ENCODE peak calls at places on chromosome 9, in six cellular contexts. X, H, S, Q, W and K are unnamed samples.
A peak's percentile ranks its signal among the peaks of the same experiment; 100 is the strongest.

GRCh38 chr9:70392189-70392588 is 22.3 kb downstream of the KLF9 start:
- DNase-seq in S (no peak), W (no peak), Q (no peak), X (no peak), H (no peak), K (no peak)

GRCh38 chr9:127049044-127049443 is 73.4 kb downstream of the ANGPTL2 start:
- DNase-seq in S (no peak), Q (peak; percentile 87), X (peak; percentile 14), H (no peak), W (no peak), K (no peak)

GRCh38 chr9:134892820-134893420 is 12.3 kb downstream of the FCN2 start:
- DNase-seq in H (no peak), Q (no peak), S (no peak), X (no peak), W (no peak), K (no peak)

GRCh38 chr9:109307380-109308240 is 13.2 kb downstream of the EPB41L4B start:
- DNase-seq in H (no peak), W (no peak), Q (no peak), X (no peak), S (no peak), K (no peak)

GRCh38 chr9:27033815-27034403 is 28.4 kb upstream of the LRRC19 start:
- DNase-seq in W (peak; percentile 3), S (peak; percentile 52), H (peak; percentile 70), Q (peak; percentile 44), X (peak; percentile 68), K (no peak)

GRCh38 chr9:111597852-111598729 is 1.4 kb downstream of the PTGR1 start:
- DNase-seq in H (peak; percentile 91), S (peak; percentile 56), X (peak; percentile 61), W (peak; percentile 26), Q (peak; percentile 46), K (no peak)

GRCh38 chr9:21585756-21586752 is 103.9 kb upstream of the IFNE start:
- DNase-seq in Q (no peak), H (no peak), W (no peak), X (no peak), S (no peak), K (no peak)

GRCh38 chr9:129609486-129610192 is 11.3 kb downstream of the C9orf50 start:
- DNase-seq in X (peak; percentile 50), W (no peak), Q (peak; percentile 28), S (no peak), H (no peak), K (no peak)

GRCh38 chr9:136835932-136836901 is 6.1 kb upstream of the AJM1 start:
- DNase-seq in X (no peak), S (no peak), H (no peak), Q (no peak), W (no peak), K (no peak)

GRCh38 chr9:85892406-85892805 is 48.5 kb upstream of the NAA35 start:
- DNase-seq in Q (no peak), H (no peak), W (no peak), X (no peak), S (no peak), K (no peak)

GRCh38 chr9:120841930-120842684 is 615 bp downstream of the PSMD5 start:
- DNase-seq in W (no peak), Q (no peak), H (peak; percentile 29), S (no peak), X (no peak), K (no peak)

GRCh38 chr9:92140074-92140753 is 25.0 kb upstream of the SPTLC1 start:
- DNase-seq in H (peak; percentile 85), S (peak; percentile 58), Q (peak; percentile 61), X (peak; percentile 79), W (peak; percentile 51), K (peak; percentile 50)

GRCh38 chr9:70578720-70579119 is 164.3 kb upstream of the KLF9 start:
- DNase-seq in W (no peak), H (peak; percentile 35), X (no peak), Q (no peak), S (no peak), K (no peak)

GRCh38 chr9:32579706-32580331 is 6.9 kb upstream of the NDUFB6 start:
- DNase-seq in H (peak; percentile 71), X (peak; percentile 80), S (peak; percentile 65), W (peak; percentile 60), Q (peak; percentile 40), K (peak; percentile 16)

GRCh38 chr9:110059461-110059860 is 148.5 kb downstream of the C9orf152 start:
- DNase-seq in H (no peak), W (no peak), Q (no peak), S (no peak), X (no peak), K (no peak)

GRCh38 chr9:73437758-73438157 is 286.1 kb downstream of the ANXA1 start:
- DNase-seq in W (no peak), X (no peak), H (no peak), S (no peak), Q (no peak), K (no peak)

GRCh38 chr9:112341741-112342140 is 8.3 kb upstream of the PTBP3 start:
- DNase-seq in X (no peak), Q (peak; percentile 44), W (no peak), H (peak; percentile 41), S (no peak), K (no peak)

GRCh38 chr9:1007312-1007711 is 30.9 kb downstream of the DMRT3 start:
- DNase-seq in X (no peak), Q (no peak), W (no peak), S (no peak), H (no peak), K (no peak)

GRCh38 chr9:129567842-129568559 is 52.9 kb downstream of the C9orf50 start:
- DNase-seq in W (no peak), S (no peak), H (peak; percentile 66), Q (peak; percentile 72), X (no peak), K (no peak)

GRCh38 chr9:132519033-132519432 is 63.4 kb upstream of the BARHL1 start:
- DNase-seq in W (no peak), Q (no peak), S (no peak), X (no peak), H (no peak), K (no peak)

GRCh38 chr9:33222031-33222430 is 17.9 kb upstream of the SPINK4 start:
- DNase-seq in X (no peak), H (no peak), W (no peak), S (no peak), Q (no peak), K (no peak)

GRCh38 chr9:124263800-124264426 is 6.2 kb downstream of the NEK6 start:
- DNase-seq in H (no peak), W (no peak), S (no peak), Q (no peak), X (no peak), K (no peak)

GRCh38 chr9:89554307-89554706 is 50.5 kb upstream of the GADD45G start:
- DNase-seq in X (no peak), W (no peak), Q (no peak), H (no peak), S (no peak), K (no peak)

GRCh38 chr9:68560131-68560844 is 19.6 kb upstream of the TMEM252 start:
- DNase-seq in S (no peak), Q (no peak), W (peak; percentile 11), X (peak; percentile 58), H (peak; percentile 85), K (no peak)

GRCh38 chr9:81052846-81053245 is 636.5 kb downstream of the TLE1 start:
- DNase-seq in H (no peak), W (no peak), S (no peak), Q (no peak), X (no peak), K (no peak)

GRCh38 chr9:38158628-38159027 is 89.6 kb upstream of the SHB start:
- DNase-seq in Q (no peak), S (no peak), X (no peak), H (no peak), W (no peak), K (no peak)

GRCh38 chr9:89466451-89467277 is 31.2 kb downstream of the SEMA4D start:
- DNase-seq in S (no peak), W (no peak), Q (no peak), H (no peak), X (peak; percentile 64), K (no peak)

GRCh38 chr9:107251756-107252322 is 31.2 kb upstream of the RAD23B start:
- DNase-seq in Q (peak; percentile 85), X (no peak), H (no peak), W (no peak), S (no peak), K (no peak)

GRCh38 chr9:96256800-96257199 is 45.2 kb downstream of the HSD17B3 start:
- DNase-seq in H (peak; percentile 76), W (no peak), Q (no peak), X (no peak), S (no peak), K (no peak)

GRCh38 chr9:88258587-88258986 is 120.3 kb upstream of the SPATA31C2 start:
- DNase-seq in S (no peak), H (no peak), Q (no peak), W (no peak), X (no peak), K (no peak)

GRCh38 chr9:81552571-81552970 is 136.8 kb downstream of the TLE1 start:
- DNase-seq in S (no peak), Q (no peak), X (no peak), W (no peak), H (no peak), K (no peak)